ENCODE peak calls at places on chromosomes 1 and 21, in four cellular contexts. One of them, this sample, is unnamed.

GRCh38 chr1:41935226-41935625 is 16.5 kb upstream of the HIVEP3 start:
- DNase-seq in T-helper 1 cell: no peak
- DNase-seq in EH: peak
- DNase-seq in erythroblast: no peak
- DNase-seq in this sample: no peak

GRCh38 chr1:33327587-33328325 is 6.9 kb upstream of the A3GALT2 start:
- DNase-seq in erythroblast: no peak
- DNase-seq in T-helper 1 cell: no peak
- DNase-seq in EH: peak
- DNase-seq in this sample: peak

GRCh38 chr21:44925027-44925755 is 4.5 kb upstream of the ITGB2 start:
- DNase-seq in EH: peak
- DNase-seq in T-helper 1 cell: no peak
- DNase-seq in erythroblast: no peak
- DNase-seq in this sample: no peak

GRCh38 chr1:98049370-98050115 is 128.7 kb upstream of the DPYD start:
- DNase-seq in T-helper 1 cell: no peak
- DNase-seq in EH: peak
- DNase-seq in erythroblast: no peak
- DNase-seq in this sample: no peak

GRCh38 chr1:113325039-113325438 is 65.3 kb upstream of the MAGI3 start:
- DNase-seq in erythroblast: no peak
- DNase-seq in T-helper 1 cell: no peak
- DNase-seq in EH: no peak
- DNase-seq in this sample: peak

GRCh38 chr1:205913451-205914204 is 29.6 kb downstream of the SLC26A9 start:
- DNase-seq in T-helper 1 cell: no peak
- DNase-seq in erythroblast: no peak
- DNase-seq in EH: peak
- DNase-seq in this sample: peak

GRCh38 chr1:225482489-225482950 is 54.7 kb upstream of the LBR start:
- DNase-seq in T-helper 1 cell: no peak
- DNase-seq in EH: peak
- DNase-seq in erythroblast: no peak
- DNase-seq in this sample: peak

GRCh38 chr1:186183219-186183618 is 191.8 kb downstream of the TPR start:
- DNase-seq in T-helper 1 cell: no peak
- DNase-seq in EH: peak
- DNase-seq in erythroblast: peak
- DNase-seq in this sample: peak

GRCh38 chr1:94654031-94654430 is 112.5 kb upstream of the F3 start:
- DNase-seq in EH: peak
- DNase-seq in T-helper 1 cell: no peak
- DNase-seq in erythroblast: no peak
- DNase-seq in this sample: no peak

GRCh38 chr1:222711319-222712252 is 705 bp downstream of the AIDA start:
- DNase-seq in EH: peak
- DNase-seq in erythroblast: peak
- DNase-seq in T-helper 1 cell: peak
- DNase-seq in this sample: peak

This sample was measured in MG63.